ENCODE peak calls at places on chromosomes 6 and 20, in four cellular contexts. One of them, this sample, is unnamed.

GRCh38 chr6:113644861-113645575 is 212.1 kb upstream of the MARCKS start:
- DNase-seq in HFF-Myc: peak; percentile 93
- DNase-seq in substantia nigra: no peak
- DNase-seq in caudate nucleus: no peak
- DNase-seq in this sample: no peak

GRCh38 chr20:64024141-64024990 is 11.6 kb upstream of the C20orf204 start:
- DNase-seq in HFF-Myc: no peak
- DNase-seq in substantia nigra: no peak
- DNase-seq in caudate nucleus: no peak
- DNase-seq in this sample: no peak

GRCh38 chr20:46690219-46691111 is 1.2 kb upstream of the TP53RK start:
- DNase-seq in HFF-Myc: no peak
- DNase-seq in substantia nigra: no peak
- DNase-seq in caudate nucleus: no peak
- DNase-seq in this sample: no peak

GRCh38 chr6:108644252-108644651 is 83.5 kb downstream of the FOXO3 start:
- DNase-seq in HFF-Myc: no peak
- DNase-seq in substantia nigra: no peak
- DNase-seq in caudate nucleus: no peak
- DNase-seq in this sample: no peak

GRCh38 chr6:56671651-56672461 is 29.2 kb upstream of the DST start:
- DNase-seq in HFF-Myc: no peak
- DNase-seq in substantia nigra: peak; percentile 44
- DNase-seq in caudate nucleus: peak; percentile 78
- DNase-seq in this sample: no peak

GRCh38 chr20:64241061-64241460 is 14.5 kb upstream of the PCMTD2 start:
- DNase-seq in HFF-Myc: no peak
- DNase-seq in substantia nigra: no peak
- DNase-seq in caudate nucleus: no peak
- DNase-seq in this sample: no peak

GRCh38 chr6:105978113-105978512 is 108.0 kb upstream of the PRDM1 start:
- DNase-seq in HFF-Myc: no peak
- DNase-seq in substantia nigra: no peak
- DNase-seq in caudate nucleus: no peak
- DNase-seq in this sample: no peak

GRCh38 chr6:21883929-21884328 is 290.4 kb downstream of the SOX4 start:
- DNase-seq in HFF-Myc: no peak
- DNase-seq in substantia nigra: no peak
- DNase-seq in caudate nucleus: no peak
- DNase-seq in this sample: no peak

GRCh38 chr6:15893556-15894253 is 230.9 kb upstream of the DTNBP1 start:
- DNase-seq in HFF-Myc: peak; percentile 56
- DNase-seq in substantia nigra: no peak
- DNase-seq in caudate nucleus: no peak
- DNase-seq in this sample: no peak

GRCh38 chr20:4064118-4064962 is 49.0 kb upstream of the RNF24 start:
- DNase-seq in HFF-Myc: peak; percentile 93
- DNase-seq in substantia nigra: peak; percentile 28
- DNase-seq in caudate nucleus: peak; percentile 18
- DNase-seq in this sample: no peak

GRCh38 chr6:168277274-168277669 is 42.3 kb downstream of the DACT2 start:
- DNase-seq in HFF-Myc: no peak
- DNase-seq in substantia nigra: no peak
- DNase-seq in caudate nucleus: no peak
- DNase-seq in this sample: no peak

GRCh38 chr6:38149526-38149925 is 330.0 kb downstream of the ZFAND3 start:
- DNase-seq in HFF-Myc: no peak
- DNase-seq in substantia nigra: no peak
- DNase-seq in caudate nucleus: no peak
- DNase-seq in this sample: no peak

GRCh38 chr6:97963148-97963680 is 680.2 kb upstream of the MMS22L start:
- DNase-seq in HFF-Myc: no peak
- DNase-seq in substantia nigra: no peak
- DNase-seq in caudate nucleus: no peak
- DNase-seq in this sample: no peak

GRCh38 chr6:11436508-11437096 is 100.9 kb upstream of the TMEM170B start:
- DNase-seq in HFF-Myc: no peak
- DNase-seq in substantia nigra: no peak
- DNase-seq in caudate nucleus: no peak
- DNase-seq in this sample: no peak

GRCh38 chr6:132084811-132085509 is 133.8 kb upstream of the CCN2 start:
- DNase-seq in HFF-Myc: peak; percentile 48
- DNase-seq in substantia nigra: no peak
- DNase-seq in caudate nucleus: no peak
- DNase-seq in this sample: no peak

GRCh38 chr20:61328906-61329558 is 77.0 kb downstream of the CDH4 start:
- DNase-seq in HFF-Myc: no peak
- DNase-seq in substantia nigra: peak; percentile 4
- DNase-seq in caudate nucleus: no peak
- DNase-seq in this sample: no peak

GRCh38 chr20:58473818-58474425 is 41.3 kb downstream of the APCDD1L start:
- DNase-seq in HFF-Myc: no peak
- DNase-seq in substantia nigra: no peak
- DNase-seq in caudate nucleus: no peak
- DNase-seq in this sample: no peak

GRCh38 chr20:36496707-36497669 is 44.3 kb upstream of the MYL9 start:
- DNase-seq in HFF-Myc: no peak
- DNase-seq in substantia nigra: no peak
- DNase-seq in caudate nucleus: no peak
- DNase-seq in this sample: no peak

GRCh38 chr6:3421763-3422456 is 34.9 kb downstream of the SLC22A23 start:
- DNase-seq in HFF-Myc: no peak
- DNase-seq in substantia nigra: no peak
- DNase-seq in caudate nucleus: no peak
- DNase-seq in this sample: no peak